ENCODE peak calls at places on chromosomes 11 and 22, in nine cellular contexts. T, G, C, E, K, O, J, D and Q are unnamed samples.

GRCh38 chr11:56624661-56625110 is 10.0 kb upstream of the OR5M1 start:
- DNase-seq in E (no peak), C (peak), G (no peak), J (peak), D (no peak), K (peak), T (peak), O (peak), Q (peak)

GRCh38 chr11:13861411-13861810 is 101.1 kb upstream of the SPON1 start:
- DNase-seq in D (no peak), C (no peak), E (no peak), T (no peak), O (no peak), J (no peak), G (no peak), K (no peak), Q (no peak)

GRCh38 chr11:109794501-109794900 is 298.7 kb upstream of the ZC3H12C start:
- DNase-seq in G (no peak), J (peak), E (no peak), D (no peak), O (no peak), T (no peak), C (peak), K (no peak), Q (no peak)

GRCh38 chr11:1382831-1383607 is 6.7 kb upstream of the BRSK2 start:
- DNase-seq in K (peak), E (peak), G (peak), J (peak), O (peak), D (peak), C (peak), T (peak), Q (no peak)

GRCh38 chr11:71580057-71581003 is 2.3 kb downstream of the KRTAP5-11 start:
- DNase-seq in G (peak), O (peak), C (peak), E (no peak), D (peak), J (peak), T (peak), K (peak), Q (peak)

GRCh38 chr11:44943118-44943517 is 7.6 kb downstream of the TP53I11 start:
- DNase-seq in O (no peak), K (no peak), C (no peak), G (no peak), E (no peak), D (no peak), J (no peak), T (no peak), Q (no peak)

GRCh38 chr11:134524876-134525845 is 113.1 kb upstream of the B3GAT1 start:
- DNase-seq in K (no peak), E (peak), C (no peak), T (no peak), D (no peak), G (no peak), O (no peak), J (no peak), Q (no peak)

GRCh38 chr11:17164361-17165246 is 43.2 kb downstream of the PIK3C2A start:
- DNase-seq in K (no peak), E (no peak), D (no peak), T (peak), J (no peak), O (no peak), G (no peak), C (no peak), Q (peak)

GRCh38 chr11:78351979-78352731 is 65.5 kb downstream of the GAB2 start:
- DNase-seq in T (no peak), J (no peak), C (no peak), G (no peak), K (no peak), D (no peak), O (no peak), E (no peak), Q (no peak)

GRCh38 chr11:86517557-86517956 is 142.9 kb downstream of the CCDC81 start:
- DNase-seq in T (no peak), J (no peak), C (no peak), K (no peak), E (no peak), G (no peak), O (no peak), D (no peak), Q (no peak)

GRCh38 chr11:72354356-72355115 is 79.8 kb downstream of the CLPB start:
- DNase-seq in T (peak), C (peak), K (no peak), J (peak), G (no peak), E (no peak), D (no peak), O (no peak), Q (peak)

GRCh38 chr22:30423296-30423958 is 2.1 kb upstream of the MTFP1 start:
- DNase-seq in D (no peak), E (peak), J (peak), C (no peak), T (peak), K (no peak), O (no peak), G (no peak), Q (no peak)